ENCODE peak calls at places on chromosomes 2 and 18, in eight cellular contexts. I, N, X, S, U, Y, T and R are unnamed samples.
A peak's percentile ranks its signal among the peaks of the same experiment; 100 is the strongest.

GRCh38 chr2:233418761-233419625 is 64.7 kb downstream of the DGKD start:
- DNase-seq in I (peak; percentile 29), N (no peak), X (peak; percentile 44), S (no peak), U (peak; percentile 24), Y (peak; percentile 85), T (no peak), R (no peak)

GRCh38 chr2:203893386-203893785 is 25.8 kb downstream of the CTLA4 start:
- DNase-seq in I (no peak), N (no peak), X (no peak), S (no peak), U (peak; percentile 78), Y (no peak), T (no peak), R (peak; percentile 95)

GRCh38 chr2:20917287-20917660 is 94.4 kb upstream of the LDAH start:
- DNase-seq in I (no peak), N (no peak), X (no peak), S (no peak), U (no peak), Y (no peak), T (no peak), R (no peak)

GRCh38 chr2:42722328-42723190 is 41.4 kb downstream of the OXER1 start:
- DNase-seq in I (no peak), N (peak; percentile 32), X (no peak), S (no peak), U (peak; percentile 86), Y (no peak), T (peak; percentile 81), R (peak; percentile 90)

GRCh38 chr18:77530732-77531131 is 281.1 kb downstream of the GALR1 start:
- DNase-seq in I (no peak), N (no peak), X (no peak), S (no peak), U (no peak), Y (no peak), T (no peak), R (no peak)

GRCh38 chr2:107430006-107430405 is 396.7 kb upstream of the RGPD4 start:
- DNase-seq in I (no peak), N (no peak), X (no peak), S (no peak), U (no peak), Y (no peak), T (no peak), R (no peak)

GRCh38 chr2:112480540-112481049 is 1.4 kb upstream of the TTL start:
- DNase-seq in I (peak; percentile 11), N (peak; percentile 56), X (no peak), S (no peak), U (no peak), Y (no peak), T (no peak), R (no peak)

GRCh38 chr18:57789105-57789504 is 14.0 kb downstream of the ATP8B1 start:
- DNase-seq in I (no peak), N (no peak), X (no peak), S (no peak), U (peak; percentile 85), Y (no peak), T (peak; percentile 43), R (peak; percentile 83)

GRCh38 chr2:67719351-67719750 is 322.2 kb downstream of the ETAA1 start:
- DNase-seq in I (no peak), N (no peak), X (no peak), S (no peak), U (peak; percentile 23), Y (no peak), T (no peak), R (no peak)

GRCh38 chr2:152743004-152743403 is 24.6 kb downstream of the ARL6IP6 start:
- DNase-seq in I (no peak), N (peak; percentile 12), X (no peak), S (no peak), U (peak; percentile 14), Y (peak; percentile 33), T (peak; percentile 5), R (no peak)

GRCh38 chr18:40956213-40956612 is 998.8 kb upstream of the PIK3C3 start:
- DNase-seq in I (no peak), N (no peak), X (no peak), S (no peak), U (no peak), Y (no peak), T (no peak), R (no peak)

GRCh38 chr2:201806442-201806841 is at the start of gene CDK15:
- DNase-seq in I (no peak), N (no peak), X (no peak), S (no peak), U (peak; percentile 66), Y (no peak), T (peak; percentile 36), R (peak; percentile 80)

GRCh38 chr2:145091967-145092366 is 572.0 kb upstream of the ZEB2 start:
- DNase-seq in I (no peak), N (no peak), X (no peak), S (no peak), U (peak; percentile 63), Y (no peak), T (no peak), R (peak; percentile 56)

GRCh38 chr2:150062416-150062815 is 425.1 kb downstream of the RND3 start:
- DNase-seq in I (no peak), N (no peak), X (no peak), S (no peak), U (peak; percentile 48), Y (no peak), T (peak; percentile 42), R (peak; percentile 74)

GRCh38 chr18:5972298-5972697 is 77.0 kb upstream of the TMEM200C start:
- DNase-seq in I (no peak), N (no peak), X (no peak), S (no peak), U (no peak), Y (no peak), T (no peak), R (no peak)

GRCh38 chr2:233404227-233404626 is 49.9 kb downstream of the DGKD start:
- DNase-seq in I (peak; percentile 68), N (peak; percentile 16), X (no peak), S (peak; percentile 54), U (peak; percentile 43), Y (peak; percentile 73), T (peak; percentile 44), R (peak; percentile 53)

GRCh38 chr2:212692466-212692865 is 153.9 kb upstream of the ERBB4 start:
- DNase-seq in I (no peak), N (no peak), X (no peak), S (no peak), U (no peak), Y (peak; percentile 42), T (no peak), R (no peak)

GRCh38 chr18:27996792-27997191 is 180.1 kb downstream of the CDH2 start:
- DNase-seq in I (no peak), N (no peak), X (no peak), S (no peak), U (peak; percentile 72), Y (no peak), T (peak; percentile 31), R (peak; percentile 41)

GRCh38 chr2:235538989-235539388 is 45.1 kb downstream of the AGAP1 start:
- DNase-seq in I (no peak), N (no peak), X (no peak), S (no peak), U (no peak), Y (no peak), T (no peak), R (no peak)

GRCh38 chr2:218860950-218861381 is 1.4 kb downstream of the WNT6 start:
- DNase-seq in I (no peak), N (peak; percentile 85), X (no peak), S (no peak), U (peak; percentile 34), Y (peak; percentile 29), T (no peak), R (peak; percentile 35)

GRCh38 chr2:239469101-239469960 is 68.5 kb upstream of the HDAC4 start:
- DNase-seq in I (no peak), N (no peak), X (no peak), S (no peak), U (no peak), Y (no peak), T (no peak), R (no peak)

GRCh38 chr2:182587831-182588230 is 128.2 kb upstream of the DNAJC10 start:
- DNase-seq in I (no peak), N (no peak), X (no peak), S (no peak), U (peak; percentile 91), Y (no peak), T (peak; percentile 54), R (peak; percentile 89)

GRCh38 chr2:121342751-121343150 is 57.7 kb upstream of the TFCP2L1 start:
- DNase-seq in I (no peak), N (no peak), X (no peak), S (no peak), U (no peak), Y (no peak), T (no peak), R (no peak)

GRCh38 chr18:48835119-48835518 is 115.6 kb downstream of the SMAD7 start:
- DNase-seq in I (no peak), N (no peak), X (no peak), S (no peak), U (no peak), Y (no peak), T (no peak), R (no peak)

GRCh38 chr2:201257941-201258665 is 2.2 kb upstream of the CASP8 start:
- DNase-seq in I (peak; percentile 94), N (peak; percentile 53), X (peak; percentile 86), S (peak; percentile 78), U (peak; percentile 84), Y (peak; percentile 84), T (peak; percentile 70), R (peak; percentile 85)

GRCh38 chr18:62524443-62525200 is 1.8 kb downstream of the ZCCHC2 start:
- DNase-seq in I (peak; percentile 56), N (peak; percentile 75), X (peak; percentile 59), S (peak; percentile 36), U (peak; percentile 46), Y (peak; percentile 60), T (peak; percentile 47), R (peak; percentile 39)